ENCODE peak calls at places on chromosomes 12 and 14, in ten cellular contexts. One of them, this sample, is unnamed.

GRCh38 chr14:30822080-30822571 is 52.2 kb upstream of the COCH start:
- DNase-seq in nephron progenitor cell: no peak
- DNase-seq in astrocyte of the spinal cord: no peak
- DNase-seq in LoVo: no peak
- DNase-seq in progenitor cell of endocrine pancreas: no peak
- DNase-seq in fibroblast of lung: no peak
- DNase-seq in ecto neural progenitor cell: no peak
- DNase-seq in tibial artery: no peak
- DNase-seq in upper lobe of right lung: no peak
- DNase-seq in T-helper 2 cell: no peak
- DNase-seq in this sample: no peak

GRCh38 chr12:131087991-131088700 is 134.4 kb downstream of the ADGRD1 start:
- DNase-seq in ecto neural progenitor cell: peak
- DNase-seq in nephron progenitor cell: no peak
- DNase-seq in tibial artery: peak
- DNase-seq in astrocyte of the spinal cord: no peak
- DNase-seq in progenitor cell of endocrine pancreas: peak
- DNase-seq in fibroblast of lung: no peak
- DNase-seq in T-helper 2 cell: no peak
- DNase-seq in upper lobe of right lung: peak
- DNase-seq in LoVo: no peak
- DNase-seq in this sample: peak

GRCh38 chr12:20602671-20603402 is 92.3 kb upstream of the SLCO1C1 start:
- DNase-seq in astrocyte of the spinal cord: peak
- DNase-seq in fibroblast of lung: peak
- DNase-seq in progenitor cell of endocrine pancreas: no peak
- DNase-seq in nephron progenitor cell: no peak
- DNase-seq in tibial artery: no peak
- DNase-seq in LoVo: no peak
- DNase-seq in upper lobe of right lung: no peak
- DNase-seq in ecto neural progenitor cell: no peak
- DNase-seq in T-helper 2 cell: no peak
- DNase-seq in this sample: no peak

GRCh38 chr12:27252934-27253333 is 8.8 kb downstream of the STK38L start:
- DNase-seq in tibial artery: no peak
- DNase-seq in T-helper 2 cell: no peak
- DNase-seq in ecto neural progenitor cell: no peak
- DNase-seq in nephron progenitor cell: no peak
- DNase-seq in astrocyte of the spinal cord: no peak
- DNase-seq in fibroblast of lung: no peak
- DNase-seq in LoVo: no peak
- DNase-seq in progenitor cell of endocrine pancreas: no peak
- DNase-seq in upper lobe of right lung: no peak
- DNase-seq in this sample: no peak

GRCh38 chr12:68279227-68280054 is 26.0 kb upstream of the IL22 start:
- DNase-seq in astrocyte of the spinal cord: no peak
- DNase-seq in nephron progenitor cell: no peak
- DNase-seq in tibial artery: no peak
- DNase-seq in T-helper 2 cell: no peak
- DNase-seq in LoVo: no peak
- DNase-seq in fibroblast of lung: peak
- DNase-seq in ecto neural progenitor cell: no peak
- DNase-seq in progenitor cell of endocrine pancreas: no peak
- DNase-seq in upper lobe of right lung: no peak
- DNase-seq in this sample: no peak

GRCh38 chr12:93502802-93503623 is 35.7 kb downstream of the MRPL42 start:
- DNase-seq in ecto neural progenitor cell: peak
- DNase-seq in astrocyte of the spinal cord: peak
- DNase-seq in nephron progenitor cell: peak
- DNase-seq in T-helper 2 cell: peak
- DNase-seq in progenitor cell of endocrine pancreas: peak
- DNase-seq in upper lobe of right lung: no peak
- DNase-seq in tibial artery: no peak
- DNase-seq in LoVo: peak
- DNase-seq in fibroblast of lung: peak
- DNase-seq in this sample: peak

GRCh38 chr12:29695026-29695425 is 88.7 kb downstream of the TMTC1 start:
- DNase-seq in T-helper 2 cell: no peak
- DNase-seq in nephron progenitor cell: no peak
- DNase-seq in upper lobe of right lung: no peak
- DNase-seq in tibial artery: no peak
- DNase-seq in LoVo: no peak
- DNase-seq in fibroblast of lung: no peak
- DNase-seq in ecto neural progenitor cell: no peak
- DNase-seq in progenitor cell of endocrine pancreas: no peak
- DNase-seq in astrocyte of the spinal cord: no peak
- DNase-seq in this sample: no peak

GRCh38 chr14:76926521-76927251 is 100.5 kb downstream of the LRRC74A start:
- DNase-seq in ecto neural progenitor cell: peak
- DNase-seq in LoVo: no peak
- DNase-seq in astrocyte of the spinal cord: no peak
- DNase-seq in fibroblast of lung: peak
- DNase-seq in T-helper 2 cell: peak
- DNase-seq in progenitor cell of endocrine pancreas: no peak
- DNase-seq in tibial artery: peak
- DNase-seq in upper lobe of right lung: no peak
- DNase-seq in nephron progenitor cell: peak
- DNase-seq in this sample: peak

GRCh38 chr12:84779169-84779568 is 133.4 kb downstream of the SLC6A15 start:
- DNase-seq in nephron progenitor cell: no peak
- DNase-seq in progenitor cell of endocrine pancreas: no peak
- DNase-seq in fibroblast of lung: peak
- DNase-seq in upper lobe of right lung: no peak
- DNase-seq in LoVo: no peak
- DNase-seq in T-helper 2 cell: no peak
- DNase-seq in astrocyte of the spinal cord: no peak
- DNase-seq in ecto neural progenitor cell: no peak
- DNase-seq in tibial artery: no peak
- DNase-seq in this sample: no peak

GRCh38 chr12:116910645-116911449 is at the start of gene FBXW8:
- DNase-seq in ecto neural progenitor cell: peak
- DNase-seq in tibial artery: peak
- DNase-seq in upper lobe of right lung: peak
- DNase-seq in progenitor cell of endocrine pancreas: peak
- DNase-seq in astrocyte of the spinal cord: peak
- DNase-seq in LoVo: peak
- DNase-seq in fibroblast of lung: peak
- DNase-seq in nephron progenitor cell: peak
- DNase-seq in T-helper 2 cell: peak
- DNase-seq in this sample: peak

GRCh38 chr12:12523229-12523628 is 39.4 kb downstream of the DUSP16 start:
- DNase-seq in upper lobe of right lung: no peak
- DNase-seq in ecto neural progenitor cell: no peak
- DNase-seq in astrocyte of the spinal cord: no peak
- DNase-seq in T-helper 2 cell: no peak
- DNase-seq in fibroblast of lung: no peak
- DNase-seq in nephron progenitor cell: no peak
- DNase-seq in progenitor cell of endocrine pancreas: no peak
- DNase-seq in tibial artery: no peak
- DNase-seq in LoVo: no peak
- DNase-seq in this sample: no peak

GRCh38 chr12:147242-147641 is 66.7 kb downstream of the SLC6A12 start:
- DNase-seq in upper lobe of right lung: no peak
- DNase-seq in progenitor cell of endocrine pancreas: no peak
- DNase-seq in astrocyte of the spinal cord: no peak
- DNase-seq in T-helper 2 cell: no peak
- DNase-seq in ecto neural progenitor cell: no peak
- DNase-seq in fibroblast of lung: no peak
- DNase-seq in LoVo: no peak
- DNase-seq in nephron progenitor cell: no peak
- DNase-seq in tibial artery: no peak
- DNase-seq in this sample: no peak

GRCh38 chr12:117393656-117394055 is 32.2 kb upstream of the NOS1 start:
- DNase-seq in fibroblast of lung: no peak
- DNase-seq in astrocyte of the spinal cord: no peak
- DNase-seq in LoVo: no peak
- DNase-seq in nephron progenitor cell: no peak
- DNase-seq in tibial artery: no peak
- DNase-seq in T-helper 2 cell: no peak
- DNase-seq in ecto neural progenitor cell: no peak
- DNase-seq in upper lobe of right lung: no peak
- DNase-seq in progenitor cell of endocrine pancreas: no peak
- DNase-seq in this sample: no peak

GRCh38 chr12:57299514-57300016 is 48.6 kb upstream of the STAC3 start:
- DNase-seq in LoVo: no peak
- DNase-seq in nephron progenitor cell: no peak
- DNase-seq in tibial artery: no peak
- DNase-seq in T-helper 2 cell: no peak
- DNase-seq in ecto neural progenitor cell: no peak
- DNase-seq in fibroblast of lung: peak
- DNase-seq in upper lobe of right lung: no peak
- DNase-seq in astrocyte of the spinal cord: peak
- DNase-seq in progenitor cell of endocrine pancreas: no peak
- DNase-seq in this sample: no peak

GRCh38 chr12:20007331-20007730 is 361.0 kb upstream of the PDE3A start:
- DNase-seq in T-helper 2 cell: no peak
- DNase-seq in astrocyte of the spinal cord: no peak
- DNase-seq in fibroblast of lung: no peak
- DNase-seq in tibial artery: no peak
- DNase-seq in upper lobe of right lung: no peak
- DNase-seq in ecto neural progenitor cell: no peak
- DNase-seq in nephron progenitor cell: no peak
- DNase-seq in LoVo: no peak
- DNase-seq in progenitor cell of endocrine pancreas: no peak
- DNase-seq in this sample: no peak